ENCODE peak calls at places on chromosomes 4 and X, in five cellular contexts. One of them, this sample, is unnamed. For H3K4me1 and H3K27me3, the result is how much of the 10 kb centered on the place peaks cover.

GRCh38 chr4:77586953-77587383 is 18.7 kb upstream of the CXCL13 start:
- DNase-seq in breast epithelium: no peak
- DNase-seq in spleen: peak
- DNase-seq in CD8-positive, alpha-beta memory T cell: peak
- DNase-seq in cardiac muscle cell: no peak
- DNase-seq in this sample: no peak

GRCh38 chrX:12741416-12741815 is 49.8 kb upstream of the PRPS2 start:
- DNase-seq in breast epithelium: peak
- DNase-seq in spleen: no peak
- DNase-seq in CD8-positive, alpha-beta memory T cell: no peak
- DNase-seq in cardiac muscle cell: no peak
- DNase-seq in this sample: no peak

GRCh38 chrX:25069209-25069608 is 53.4 kb upstream of the ARX start:
- DNase-seq in breast epithelium: no peak
- DNase-seq in spleen: no peak
- DNase-seq in CD8-positive, alpha-beta memory T cell: no peak
- DNase-seq in cardiac muscle cell: no peak
- DNase-seq in this sample: no peak

GRCh38 chr4:12186526-12186925 is 757.8 kb upstream of the HS3ST1 start:
- DNase-seq in breast epithelium: no peak
- DNase-seq in spleen: no peak
- DNase-seq in CD8-positive, alpha-beta memory T cell: no peak
- DNase-seq in cardiac muscle cell: no peak
- DNase-seq in this sample: no peak

GRCh38 chr4:54940996-54941395 is 184.4 kb downstream of the KDR start:
- DNase-seq in breast epithelium: no peak
- DNase-seq in spleen: no peak
- DNase-seq in CD8-positive, alpha-beta memory T cell: no peak
- DNase-seq in cardiac muscle cell: no peak
- DNase-seq in this sample: no peak

GRCh38 chrX:153667931-153668396 is 5.6 kb downstream of the PNCK start:
- DNase-seq in breast epithelium: peak
- DNase-seq in spleen: peak
- DNase-seq in CD8-positive, alpha-beta memory T cell: peak
- DNase-seq in cardiac muscle cell: peak
- DNase-seq in this sample: no peak

GRCh38 chr4:17058506-17058905 is 160.1 kb upstream of the LDB2 start:
- DNase-seq in breast epithelium: no peak
- DNase-seq in spleen: no peak
- DNase-seq in CD8-positive, alpha-beta memory T cell: no peak
- DNase-seq in cardiac muscle cell: no peak
- DNase-seq in this sample: no peak

GRCh38 chr4:48947731-48948130 is 38.3 kb upstream of the CWH43 start:
- DNase-seq in breast epithelium: no peak
- DNase-seq in spleen: no peak
- DNase-seq in CD8-positive, alpha-beta memory T cell: no peak
- DNase-seq in cardiac muscle cell: no peak
- DNase-seq in this sample: no peak

GRCh38 chrX:68684291-68684918 is 36.9 kb downstream of the STARD8 start:
- DNase-seq in breast epithelium: no peak
- DNase-seq in spleen: peak
- DNase-seq in CD8-positive, alpha-beta memory T cell: no peak
- DNase-seq in cardiac muscle cell: no peak
- DNase-seq in this sample: no peak

GRCh38 chr4:103996637-103997036 is 276.9 kb upstream of the TACR3 start:
- DNase-seq in breast epithelium: peak
- DNase-seq in spleen: no peak
- DNase-seq in CD8-positive, alpha-beta memory T cell: no peak
- DNase-seq in cardiac muscle cell: peak
- DNase-seq in this sample: peak

GRCh38 chr4:110621839-110622751 is 782 bp downstream of the PITX2 start:
- DNase-seq in breast epithelium: no peak
- DNase-seq in spleen: no peak
- DNase-seq in CD8-positive, alpha-beta memory T cell: no peak
- DNase-seq in cardiac muscle cell: no peak
- DNase-seq in this sample: no peak

GRCh38 chr4:170743633-170744032 is 653.9 kb upstream of the AADAT start:
- DNase-seq in breast epithelium: no peak
- DNase-seq in spleen: no peak
- DNase-seq in CD8-positive, alpha-beta memory T cell: no peak
- DNase-seq in cardiac muscle cell: no peak
- DNase-seq in this sample: no peak

GRCh38 chr4:145234086-145234694 is 53.8 kb upstream of the OTUD4 start:
- DNase-seq in breast epithelium: no peak
- DNase-seq in spleen: no peak
- DNase-seq in CD8-positive, alpha-beta memory T cell: peak
- DNase-seq in cardiac muscle cell: peak
- DNase-seq in this sample: peak

GRCh38 chrX:51336584-51336983 is 4.0 kb downstream of the NUDT10 start:
- DNase-seq in breast epithelium: no peak
- DNase-seq in spleen: no peak
- DNase-seq in CD8-positive, alpha-beta memory T cell: peak
- DNase-seq in cardiac muscle cell: peak
- DNase-seq in this sample: no peak

GRCh38 chr4:121822796-121823504 is 733 bp downstream of the CCNA2 start:
- DNase-seq in breast epithelium: no peak
- DNase-seq in spleen: no peak
- DNase-seq in CD8-positive, alpha-beta memory T cell: peak
- DNase-seq in cardiac muscle cell: peak
- DNase-seq in this sample: no peak

GRCh38 chrX:148555101-148555500 is 54.7 kb downstream of the AFF2 start:
- DNase-seq in breast epithelium: no peak
- DNase-seq in spleen: no peak
- DNase-seq in CD8-positive, alpha-beta memory T cell: no peak
- DNase-seq in cardiac muscle cell: no peak
- DNase-seq in this sample: no peak

GRCh38 chrX:30955687-30956086 is 66.6 kb upstream of the TAB3 start:
- DNase-seq in breast epithelium: no peak
- DNase-seq in spleen: no peak
- DNase-seq in CD8-positive, alpha-beta memory T cell: no peak
- DNase-seq in cardiac muscle cell: no peak
- DNase-seq in this sample: no peak

GRCh38 chr4:165928601-165929000 is 55.6 kb downstream of the TLL1 start:
- DNase-seq in breast epithelium: no peak
- DNase-seq in spleen: no peak
- DNase-seq in CD8-positive, alpha-beta memory T cell: no peak
- DNase-seq in cardiac muscle cell: no peak
- DNase-seq in this sample: no peak

GRCh38 chrX:130085551-130085986 is 24.7 kb downstream of the ELF4 start:
- DNase-seq in breast epithelium: no peak
- DNase-seq in spleen: no peak
- DNase-seq in CD8-positive, alpha-beta memory T cell: no peak
- DNase-seq in cardiac muscle cell: no peak
- DNase-seq in this sample: no peak

GRCh38 chrX:118976599-118977340 is 2.4 kb downstream of the LONRF3 start:
- DNase-seq in breast epithelium: no peak
- DNase-seq in spleen: peak
- DNase-seq in CD8-positive, alpha-beta memory T cell: peak
- DNase-seq in cardiac muscle cell: no peak
- DNase-seq in this sample: no peak

GRCh38 chr4:169254546-169254983 is 16.2 kb downstream of the SH3RF1 start:
- DNase-seq in breast epithelium: no peak
- DNase-seq in spleen: no peak
- DNase-seq in CD8-positive, alpha-beta memory T cell: no peak
- DNase-seq in cardiac muscle cell: no peak
- DNase-seq in this sample: no peak

GRCh38 chr4:10115657-10116624 is 658 bp downstream of the WDR1 start:
- DNase-seq in breast epithelium: peak
- DNase-seq in spleen: peak
- DNase-seq in CD8-positive, alpha-beta memory T cell: peak
- DNase-seq in cardiac muscle cell: peak
- DNase-seq in this sample: no peak

GRCh38 chr4:109548655-109549054 is 11.4 kb upstream of the MCUB start:
- DNase-seq in breast epithelium: no peak
- DNase-seq in spleen: no peak
- DNase-seq in CD8-positive, alpha-beta memory T cell: no peak
- DNase-seq in cardiac muscle cell: no peak
- DNase-seq in this sample: no peak

GRCh38 chrX:15310117-15310516 is 5.3 kb downstream of the ASB11 start:
- DNase-seq in breast epithelium: no peak
- DNase-seq in spleen: no peak
- DNase-seq in CD8-positive, alpha-beta memory T cell: no peak
- DNase-seq in cardiac muscle cell: peak
- DNase-seq in this sample: no peak

GRCh38 chrX:111337067-111337466 is 66.8 kb upstream of the CAPN6 start:
- DNase-seq in breast epithelium: no peak
- DNase-seq in spleen: no peak
- DNase-seq in CD8-positive, alpha-beta memory T cell: no peak
- DNase-seq in cardiac muscle cell: no peak
- DNase-seq in this sample: no peak

GRCh38 chr4:39637572-39638357 is 900 bp downstream of the SMIM14 start:
- DNase-seq in breast epithelium: peak
- DNase-seq in spleen: peak
- DNase-seq in CD8-positive, alpha-beta memory T cell: peak
- DNase-seq in cardiac muscle cell: peak
- DNase-seq in this sample: no peak

GRCh38 chr4:1416948-1417260 is 10.7 kb upstream of the NKX1-1 start:
- DNase-seq in breast epithelium: no peak
- DNase-seq in spleen: peak
- DNase-seq in CD8-positive, alpha-beta memory T cell: no peak
- DNase-seq in cardiac muscle cell: no peak
- DNase-seq in this sample: no peak

GRCh38 chr4:85509882-85510631 is 35.1 kb downstream of the ARHGAP24 start:
- DNase-seq in breast epithelium: no peak
- DNase-seq in spleen: no peak
- DNase-seq in CD8-positive, alpha-beta memory T cell: no peak
- DNase-seq in cardiac muscle cell: no peak
- DNase-seq in this sample: no peak

GRCh38 chr4:85510632-85510984 is 35.7 kb downstream of the ARHGAP24 start:
- DNase-seq in breast epithelium: no peak
- DNase-seq in spleen: no peak
- DNase-seq in CD8-positive, alpha-beta memory T cell: no peak
- DNase-seq in cardiac muscle cell: no peak
- DNase-seq in this sample: no peak

GRCh38 chr4:85514117-85514516 is 39.2 kb downstream of the ARHGAP24 start:
- DNase-seq in breast epithelium: no peak
- DNase-seq in spleen: no peak
- DNase-seq in CD8-positive, alpha-beta memory T cell: no peak
- DNase-seq in cardiac muscle cell: no peak
- DNase-seq in this sample: no peak

GRCh38 chr4:85514783-85515182 is 39.8 kb downstream of the ARHGAP24 start:
- DNase-seq in breast epithelium: no peak
- DNase-seq in spleen: peak
- DNase-seq in CD8-positive, alpha-beta memory T cell: no peak
- DNase-seq in cardiac muscle cell: no peak
- DNase-seq in this sample: no peak

DNA sequence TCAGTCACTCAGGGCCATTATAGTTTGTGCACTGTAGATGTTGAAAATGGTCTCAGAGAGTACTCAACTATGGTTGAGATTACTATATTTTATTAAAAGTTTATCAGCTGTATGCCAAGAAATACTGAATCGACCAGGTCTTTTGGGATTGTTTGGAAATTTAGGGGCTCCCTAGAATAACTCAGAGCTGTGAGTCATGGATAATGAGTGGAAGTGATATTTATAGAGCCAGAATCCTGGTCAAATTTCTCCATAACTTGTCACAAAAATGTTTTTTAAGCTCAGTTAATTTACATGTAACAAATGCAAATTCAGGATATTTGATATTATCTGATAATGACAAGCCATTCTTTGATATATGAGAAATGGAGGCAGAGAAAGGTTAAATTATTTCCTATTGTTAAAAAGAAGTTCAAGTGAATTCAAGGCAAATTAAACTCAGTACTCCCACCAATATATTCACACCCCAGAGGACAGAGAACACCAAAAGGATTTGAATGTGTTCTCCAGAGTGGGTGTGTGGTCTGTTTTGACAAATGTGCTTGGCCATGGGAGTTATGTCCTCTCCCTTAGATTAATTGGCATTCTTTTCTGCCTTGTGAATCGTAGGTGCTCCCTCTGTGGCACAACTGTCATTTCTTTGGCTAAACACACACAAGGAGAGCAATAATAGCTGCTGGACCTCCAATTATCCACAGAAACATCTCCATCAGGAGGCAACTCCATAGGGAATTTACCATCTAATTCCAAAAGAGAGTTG is 37.7 kb downstream of the ARHGAP24 start:
- DNase-seq in breast epithelium: no peak
- DNase-seq in spleen: no peak
- DNase-seq in CD8-positive, alpha-beta memory T cell: no peak
- DNase-seq in cardiac muscle cell: no peak
- DNase-seq in this sample: no peak
- H3K4me3 ChIP-seq in breast epithelium: no peak
- H3K4me3 ChIP-seq in spleen: no peak
- H3K4me3 ChIP-seq in CD8-positive, alpha-beta memory T cell: no peak
- H3K4me3 ChIP-seq in cardiac muscle cell: no peak
- H3K4me3 ChIP-seq in this sample: no peak

DNA sequence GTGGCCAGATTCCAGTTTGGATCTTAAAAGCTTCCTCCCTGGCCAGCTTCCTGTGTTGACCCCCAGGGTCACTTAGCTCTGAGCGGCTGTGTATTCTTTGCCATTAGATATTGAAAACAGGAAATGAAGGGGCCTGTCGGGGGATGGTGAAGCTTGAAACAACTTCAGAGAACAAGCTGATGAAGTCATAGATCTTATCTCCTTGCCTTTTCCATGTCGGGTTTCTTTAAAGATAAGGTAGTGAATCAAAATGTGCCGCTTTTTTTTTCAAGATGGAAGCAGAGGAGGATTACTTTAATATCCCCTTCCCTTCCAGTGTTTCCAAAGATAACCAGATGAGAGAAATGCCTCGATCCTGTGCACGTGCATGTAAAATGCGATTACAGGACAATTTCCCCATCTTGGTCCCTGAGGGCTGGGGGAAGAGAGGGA is 508.5 kb downstream of the MID1IP1 start:
- DNase-seq in breast epithelium: no peak
- DNase-seq in spleen: no peak
- DNase-seq in CD8-positive, alpha-beta memory T cell: peak
- DNase-seq in cardiac muscle cell: no peak
- DNase-seq in this sample: no peak
- H3K4me1 ChIP-seq in breast epithelium: under half
- H3K4me1 ChIP-seq in spleen: under half
- H3K4me1 ChIP-seq in CD8-positive, alpha-beta memory T cell: under half
- H3K4me1 ChIP-seq in cardiac muscle cell: under half
- H3K4me1 ChIP-seq in this sample: under half

DNA sequence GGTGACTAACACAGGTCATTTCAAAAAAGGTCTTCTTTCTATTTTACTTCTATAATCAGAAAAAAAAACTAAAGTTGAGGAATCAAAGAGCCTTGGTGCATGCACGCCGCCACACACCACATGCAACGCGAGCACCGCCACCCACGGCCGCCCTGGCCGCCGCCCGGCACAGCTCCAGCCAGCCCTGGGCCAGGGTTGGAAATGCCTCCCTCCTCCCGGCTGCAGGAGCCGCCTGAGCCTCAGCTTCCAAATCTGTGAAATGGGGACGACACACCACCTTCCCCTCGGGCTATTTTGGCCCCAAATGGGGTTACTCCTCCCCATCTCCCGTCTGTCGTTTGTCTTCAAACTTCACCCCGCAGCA is 39.7 kb upstream of the MAN2B2 start:
- DNase-seq in breast epithelium: no peak
- DNase-seq in spleen: peak
- DNase-seq in CD8-positive, alpha-beta memory T cell: no peak
- DNase-seq in cardiac muscle cell: no peak
- DNase-seq in this sample: no peak
- H3K27me3 ChIP-seq in breast epithelium: under half
- H3K27me3 ChIP-seq in spleen: under half
- H3K27me3 ChIP-seq in CD8-positive, alpha-beta memory T cell: under half
- H3K27me3 ChIP-seq in cardiac muscle cell: under half
- H3K27me3 ChIP-seq in this sample: under half

GRCh38 chrX:95907081-95907480 is 777.6 kb upstream of the DIAPH2 start:
- DNase-seq in breast epithelium: no peak
- DNase-seq in spleen: no peak
- DNase-seq in CD8-positive, alpha-beta memory T cell: no peak
- DNase-seq in cardiac muscle cell: no peak
- DNase-seq in this sample: no peak
- H3K4me3 ChIP-seq in breast epithelium: no peak
- H3K4me3 ChIP-seq in spleen: no peak
- H3K4me3 ChIP-seq in CD8-positive, alpha-beta memory T cell: no peak
- H3K4me3 ChIP-seq in cardiac muscle cell: no peak
- H3K4me3 ChIP-seq in this sample: no peak

This sample was measured in iPS DF 6.9.